ENCODE peak calls at places on chromosomes 16 and 17, in eight cellular contexts. S, G, N, V, L, U, A and W are unnamed samples.

GRCh38 chr17:55067697-55068439 is 99.3 kb downstream of the STXBP4 start:
- DNase-seq in S (no peak), G (no peak), N (no peak), V (no peak), L (no peak), U (no peak), A (no peak), W (no peak)

GRCh38 chr17:17810374-17811248 is 26.2 kb downstream of the SREBF1 start:
- DNase-seq in S (peak), G (no peak), N (no peak), V (peak), L (no peak), U (peak), A (no peak), W (no peak)

GRCh38 chr16:26070595-26071170 is 378.9 kb downstream of the HS3ST4 start:
- DNase-seq in S (no peak), G (no peak), N (no peak), V (no peak), L (no peak), U (no peak), A (no peak), W (no peak)

GRCh38 chr16:85171809-85172464 is 59.7 kb upstream of the CIBAR2 start:
- DNase-seq in S (no peak), G (no peak), N (no peak), V (no peak), L (no peak), U (no peak), A (no peak), W (no peak)

GRCh38 chr17:13837417-13837816 is 231.9 kb upstream of the COX10 start:
- DNase-seq in S (no peak), G (no peak), N (no peak), V (no peak), L (no peak), U (no peak), A (no peak), W (no peak)

GRCh38 chr17:8173056-8173870 is 2.9 kb downstream of the TMEM107 start:
- DNase-seq in S (peak), G (peak), N (peak), V (peak), L (peak), U (peak), A (peak), W (no peak)

GRCh38 chr16:57356547-57356946 is 2.0 kb upstream of the CCL22 start:
- DNase-seq in S (no peak), G (no peak), N (no peak), V (no peak), L (no peak), U (no peak), A (no peak), W (no peak)

GRCh38 chr16:88535181-88535856 is 34.9 kb upstream of the ZC3H18 start:
- DNase-seq in S (no peak), G (no peak), N (no peak), V (no peak), L (no peak), U (no peak), A (no peak), W (no peak)

GRCh38 chr16:81005644-81006471 is 827 bp downstream of the CMC2 start:
- DNase-seq in S (peak), G (no peak), N (no peak), V (peak), L (peak), U (peak), A (peak), W (no peak)

GRCh38 chr16:77414752-77415231 is 20.0 kb downstream of the ADAMTS18 start:
- DNase-seq in S (peak), G (no peak), N (no peak), V (no peak), L (no peak), U (no peak), A (no peak), W (no peak)

GRCh38 chr17:28810437-28810836 is 32.2 kb downstream of the FAM222B start:
- DNase-seq in S (no peak), G (no peak), N (no peak), V (no peak), L (no peak), U (no peak), A (no peak), W (no peak)

GRCh38 chr17:1058423-1059130 is 61.6 kb downstream of the TIMM22 start:
- DNase-seq in S (peak), G (no peak), N (no peak), V (peak), L (peak), U (no peak), A (no peak), W (peak)

GRCh38 chr16:85170066-85171003 is 58.1 kb upstream of the CIBAR2 start:
- DNase-seq in S (no peak), G (no peak), N (no peak), V (no peak), L (no peak), U (no peak), A (no peak), W (no peak)

GRCh38 chr17:44197107-44197506 is 2.6 kb downstream of the ATXN7L3 start:
- DNase-seq in S (no peak), G (no peak), N (no peak), V (no peak), L (no peak), U (no peak), A (no peak), W (no peak)

GRCh38 chr17:44200478-44201155 is 933 bp upstream of the ATXN7L3 start:
- DNase-seq in S (no peak), G (no peak), N (no peak), V (no peak), L (no peak), U (no peak), A (no peak), W (no peak)

GRCh38 chr17:44198721-44199552 is 747 bp downstream of the ATXN7L3 start:
- DNase-seq in S (peak), G (peak), N (no peak), V (peak), L (no peak), U (peak), A (peak), W (no peak)

GRCh38 chr17:44199553-44200477 is at the start of gene ATXN7L3:
- DNase-seq in S (peak), G (peak), N (peak), V (peak), L (peak), U (peak), A (peak), W (peak)

GRCh38 chr17:44197980-44198720 is 1.5 kb downstream of the ATXN7L3 start:
- DNase-seq in S (peak), G (no peak), N (no peak), V (no peak), L (peak), U (no peak), A (no peak), W (no peak)
- TF ChIP-seq POLR2A in S (peak), G (no peak), N (no peak), V (no peak), L (no peak), U (no peak), A (no peak), W (peak)

DNA sequence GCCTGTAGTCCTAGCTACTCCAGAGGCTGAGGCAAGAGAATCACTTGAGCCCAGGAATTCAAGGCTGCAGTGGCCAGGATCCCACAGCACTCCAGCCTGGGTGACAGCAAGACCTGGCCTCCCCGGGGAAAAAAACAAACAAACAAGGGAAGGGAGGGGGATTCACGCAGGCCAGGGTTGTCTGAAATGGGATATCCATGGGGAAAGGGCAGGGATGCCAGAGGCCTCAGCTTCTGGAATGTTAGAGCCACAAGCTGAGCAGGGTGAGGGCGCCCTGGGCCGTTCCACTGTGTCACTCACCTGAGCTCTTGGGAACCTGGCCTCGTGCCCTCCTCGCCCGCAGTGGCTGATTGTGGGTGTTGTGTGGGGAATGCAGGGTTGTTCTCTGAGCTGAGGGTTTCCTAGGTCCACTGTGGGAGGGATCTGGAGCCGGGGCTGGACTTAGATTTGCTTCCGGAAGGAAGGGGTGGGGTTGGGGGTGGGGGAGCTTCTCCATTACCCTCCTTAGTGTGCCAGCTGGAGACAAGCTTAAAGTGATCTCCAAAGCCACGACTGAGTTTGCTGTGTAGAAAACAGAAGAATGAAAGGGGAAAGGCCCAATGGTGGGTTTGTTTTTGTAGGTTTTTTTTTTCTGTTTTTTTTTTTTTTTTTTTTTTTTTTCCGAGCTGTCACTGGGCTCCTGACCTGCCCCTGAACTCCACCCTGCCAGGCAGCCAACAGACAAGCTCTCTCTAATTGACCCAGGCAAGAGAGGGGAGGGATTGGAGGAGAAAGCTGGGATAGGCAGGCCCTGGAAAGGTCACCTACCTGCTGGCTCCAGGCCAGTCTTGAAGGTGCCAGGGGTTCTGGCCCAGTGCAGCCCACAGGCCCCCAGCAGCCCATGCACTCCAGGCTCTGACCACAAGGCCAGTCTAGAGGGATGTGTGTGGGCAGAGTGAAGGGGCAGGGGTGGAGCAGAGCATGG is at the start of gene SULT1A1:
- DNase-seq in S (no peak), G (peak), N (no peak), V (peak), L (no peak), U (no peak), A (peak), W (peak)
- TF ChIP-seq POLR2A in S (no peak), G (no peak), N (no peak), V (no peak), L (no peak), U (no peak), A (no peak), W (no peak)

GRCh38 chr17:2180768-2181167 is 122.8 kb downstream of the SMG6 start:
- DNase-seq in S (no peak), G (no peak), N (no peak), V (no peak), L (no peak), U (no peak), A (no peak), W (no peak)
- TF ChIP-seq POLR2A in S (no peak), G (no peak), N (no peak), V (no peak), L (no peak), U (no peak), A (no peak), W (no peak)

GRCh38 chr16:56263711-56264608 is 72.7 kb downstream of the GNAO1 start:
- DNase-seq in S (no peak), G (peak), N (no peak), V (no peak), L (no peak), U (no peak), A (peak), W (no peak)

GRCh38 chr16:56266981-56267607 is 75.8 kb downstream of the GNAO1 start:
- DNase-seq in S (no peak), G (peak), N (no peak), V (no peak), L (no peak), U (no peak), A (no peak), W (no peak)

GRCh38 chr16:56265746-56266145 is 74.5 kb downstream of the GNAO1 start:
- DNase-seq in S (no peak), G (peak), N (no peak), V (no peak), L (no peak), U (no peak), A (no peak), W (no peak)

GRCh38 chr16:56264609-56264972 is 73.3 kb downstream of the GNAO1 start:
- DNase-seq in S (no peak), G (no peak), N (no peak), V (no peak), L (no peak), U (no peak), A (no peak), W (no peak)

GRCh38 chr16:56265184-56265583 is 73.9 kb downstream of the GNAO1 start:
- DNase-seq in S (no peak), G (peak), N (no peak), V (no peak), L (no peak), U (no peak), A (no peak), W (no peak)
- TF ChIP-seq POLR2A in S (no peak), G (no peak), N (no peak), V (no peak), L (no peak), U (no peak), A (no peak), W (no peak)

DNA sequence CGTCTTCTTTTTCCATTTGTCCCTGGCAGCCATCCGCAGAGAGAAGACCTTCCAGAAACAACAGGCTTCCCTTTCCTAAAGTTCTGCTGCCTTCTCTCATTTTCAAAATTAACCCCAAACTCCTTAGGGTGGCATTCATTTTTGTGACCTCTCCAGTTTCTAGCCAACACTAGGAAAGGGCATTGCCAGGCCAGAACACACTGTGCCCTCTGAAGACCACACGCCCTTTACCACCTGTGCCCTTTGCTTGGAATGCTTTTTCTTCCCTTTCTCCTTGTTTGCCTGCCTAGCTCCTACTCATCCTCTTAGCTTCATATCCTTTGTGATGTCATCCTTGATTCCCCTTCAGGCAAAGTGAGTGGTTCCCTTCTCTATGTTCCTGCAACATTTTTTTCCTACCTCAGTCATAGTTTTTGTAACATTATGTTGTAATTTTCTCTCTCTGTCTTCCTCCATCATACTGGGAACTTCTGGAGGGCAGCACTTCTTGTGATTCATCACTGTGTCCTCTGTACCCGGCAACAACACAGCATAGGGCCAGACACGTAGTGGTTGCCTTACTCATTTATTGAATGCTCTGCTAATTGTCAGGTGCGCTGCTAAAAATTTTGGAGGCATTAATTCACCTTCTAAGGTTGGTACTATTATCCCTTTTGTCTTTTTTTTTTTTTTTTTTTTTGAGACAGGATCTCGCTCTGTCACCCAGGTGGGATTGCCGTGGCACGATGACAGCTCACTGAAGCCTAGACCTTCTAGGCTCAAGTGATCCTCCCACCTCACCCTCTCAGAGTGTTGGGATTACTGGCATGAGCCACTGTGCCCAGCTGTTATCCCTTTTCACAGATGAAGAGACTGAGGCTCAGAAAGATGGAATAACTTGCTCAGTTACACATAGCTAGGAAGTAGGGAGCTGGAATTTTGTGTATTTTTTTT is 1.0 kb downstream of the KAT8 start:
- DNase-seq in S (no peak), G (no peak), N (no peak), V (no peak), L (no peak), U (no peak), A (no peak), W (no peak)
- TF ChIP-seq POLR2A in S (no peak), G (no peak), N (no peak), V (no peak), L (no peak), U (no peak), A (no peak), W (no peak)